ENCODE peak calls at places on chromosome 2, in five cellular contexts. M is GM12878, W is GM12891, C is H1, P is K562. Y is an unnamed sample.

GRCh38 chr2:128605931-128606330 is 287.3 kb upstream of the HS6ST1 start:
- DNase-seq in P (no peak), W (no peak), M (no peak), C (no peak), Y (no peak)

GRCh38 chr2:215911686-215912085 is 101.7 kb downstream of the MREG start:
- DNase-seq in C (no peak), P (no peak), M (no peak), W (no peak), Y (no peak)

GRCh38 chr2:134336936-134337335 is 83.1 kb downstream of the MGAT5 start:
- DNase-seq in M (no peak), C (no peak), P (no peak), W (no peak), Y (no peak)

GRCh38 chr2:86307431-86307830 is 30.0 kb downstream of the REEP1 start:
- DNase-seq in M (no peak), C (no peak), P (no peak), W (no peak), Y (no peak)

GRCh38 chr2:71801969-71802368 is 345.7 kb downstream of the CYP26B1 start:
- DNase-seq in W (no peak), C (peak), P (peak), M (no peak), Y (no peak)

GRCh38 chr2:68643874-68644485 is 601 bp downstream of the PROKR1 start:
- DNase-seq in W (no peak), P (no peak), C (no peak), M (no peak), Y (no peak)

GRCh38 chr2:174121612-174122011 is 126.7 kb downstream of the OLA1 start:
- DNase-seq in M (no peak), P (no peak), W (no peak), C (no peak), Y (no peak)

GRCh38 chr2:46439582-46439981 is 39.8 kb upstream of the TMEM247 start:
- DNase-seq in M (no peak), C (no peak), P (peak), W (no peak), Y (no peak)

GRCh38 chr2:24984912-24985311 is 13.2 kb upstream of the DNAJC27 start:
- DNase-seq in M (no peak), W (no peak), C (no peak), P (no peak), Y (no peak)

GRCh38 chr2:241689306-241689705 is 2.7 kb upstream of the DTYMK start:
- DNase-seq in M (no peak), P (no peak), C (no peak), W (no peak), Y (no peak)

GRCh38 chr2:207484444-207485391 is 45.0 kb upstream of the CREB1 start:
- DNase-seq in P (no peak), W (no peak), C (no peak), M (no peak), Y (no peak)

GRCh38 chr2:85602476-85603234 is at the start of gene TMEM150A:
- DNase-seq in C (peak), M (peak), P (peak), W (peak), Y (peak)

DNA sequence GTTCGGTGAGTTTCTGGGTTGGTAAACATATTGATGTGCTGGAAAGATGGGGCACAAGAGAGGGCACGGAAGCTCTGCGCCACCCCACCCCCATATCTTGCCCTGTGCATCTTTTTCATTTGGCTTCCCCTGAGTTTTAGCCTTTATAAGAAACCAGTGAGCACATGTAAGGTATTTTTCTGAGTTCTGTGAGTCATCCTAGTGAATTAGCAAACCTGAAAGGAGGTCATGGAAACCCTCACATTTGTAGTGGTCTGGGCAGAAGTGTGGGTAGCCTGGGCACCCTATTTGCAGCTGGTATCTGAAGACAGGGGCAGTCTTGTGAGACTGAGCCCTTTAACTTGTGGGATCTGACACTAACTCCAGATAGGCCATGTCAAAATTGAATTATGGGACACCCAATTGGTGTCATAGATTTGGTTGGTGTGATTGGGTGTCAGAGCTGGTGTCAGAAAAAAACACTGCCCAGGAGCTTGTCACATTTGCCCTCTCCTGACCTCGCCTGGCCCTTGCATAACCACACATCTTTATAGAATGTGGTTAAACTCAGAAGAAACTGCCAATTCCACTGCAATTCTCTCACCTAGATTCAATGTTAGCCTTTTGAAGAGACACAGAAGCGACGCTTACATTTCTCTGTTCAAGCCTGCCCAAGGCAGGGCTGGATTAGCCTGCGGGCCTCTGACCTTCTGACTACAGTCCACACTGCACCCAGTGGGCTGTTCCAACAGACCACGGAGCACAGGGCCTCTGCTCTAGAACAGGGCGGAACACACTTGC is 12.0 kb upstream of the GALM start:
- DNase-seq in P (no peak), C (no peak), W (no peak), M (peak), Y (no peak)
- TF ChIP-seq TAF1 in P (no peak), C (no peak), W (no peak), M (no peak), Y (no peak)

GRCh38 chr2:212013656-212014055 is 524.9 kb downstream of the ERBB4 start:
- DNase-seq in W (no peak), P (no peak), M (no peak), C (no peak), Y (no peak)

GRCh38 chr2:212015588-212015987 is 523.0 kb downstream of the ERBB4 start:
- DNase-seq in P (no peak), M (no peak), W (no peak), C (no peak), Y (no peak)
- TF ChIP-seq POLR2A in P (no peak), M (no peak), W (no peak), C (no peak), Y (no peak)

GRCh38 chr2:10283106-10284062 is 19.3 kb upstream of the HPCAL1 start:
- DNase-seq in P (peak), C (no peak), M (no peak), W (no peak), Y (no peak)
- TF ChIP-seq TAF1 in P (peak), C (no peak), M (no peak), W (no peak), Y (no peak)

GRCh38 chr2:236988690-236989639 is 96.7 kb upstream of the COPS8 start:
- DNase-seq in P (no peak), M (no peak), W (no peak), C (no peak), Y (no peak)
- TF ChIP-seq POLR2A in P (no peak), M (no peak), W (no peak), C (no peak), Y (no peak)

GRCh38 chr2:179184610-179185009 is 80.0 kb downstream of the SESTD1 start:
- DNase-seq in C (no peak), W (no peak), M (no peak), P (no peak), Y (no peak)
- TF ChIP-seq TAF1 in C (no peak), W (no peak), M (no peak), P (no peak), Y (no peak)

GRCh38 chr2:55009277-55010055 is 40.8 kb downstream of the RTN4 start:
- DNase-seq in P (no peak), W (no peak), M (no peak), C (no peak), Y (no peak)
- TF ChIP-seq POLR2A in P (no peak), W (no peak), M (no peak), C (no peak), Y (no peak)

GRCh38 chr2:32962652-32963051 is 15.9 kb downstream of the LTBP1 start:
- DNase-seq in M (no peak), C (no peak), W (no peak), P (no peak), Y (no peak)
- TF ChIP-seq TAF1 in M (no peak), C (no peak), W (no peak), P (no peak), Y (no peak)

GRCh38 chr2:238287702-238288649 is at the start of gene PER2:
- DNase-seq in P (peak), C (no peak), W (peak), M (no peak), Y (peak)
- TF ChIP-seq POLR2A in P (no peak), C (peak), W (no peak), M (no peak), Y (no peak)

GRCh38 chr2:1586251-1586945 is 157.9 kb downstream of the PXDN start:
- DNase-seq in P (no peak), W (no peak), C (no peak), M (no peak), Y (no peak)

GRCh38 chr2:1585635-1586034 is 158.7 kb downstream of the PXDN start:
- DNase-seq in P (no peak), C (no peak), M (no peak), W (no peak), Y (no peak)

GRCh38 chr2:1588051-1588993 is 156.0 kb downstream of the PXDN start:
- DNase-seq in W (no peak), P (no peak), M (no peak), C (no peak), Y (no peak)

GRCh38 chr2:1588994-1589611 is 155.2 kb downstream of the PXDN start:
- DNase-seq in P (no peak), M (no peak), C (no peak), W (peak), Y (no peak)

GRCh38 chr2:1586946-1587840 is 157.1 kb downstream of the PXDN start:
- DNase-seq in C (no peak), W (no peak), M (no peak), P (no peak), Y (no peak)
- TF ChIP-seq TAF1 in C (no peak), W (no peak), M (no peak), P (no peak), Y (no peak)

GRCh38 chr2:12579018-12579417 is 137.7 kb upstream of the TRIB2 start:
- DNase-seq in P (no peak), M (no peak), W (no peak), C (no peak), Y (no peak)
- TF ChIP-seq POLR2A in P (no peak), M (no peak), W (no peak), C (no peak), Y (no peak)

Y was measured in GM12892.